ENCODE peak calls at places on chromosome 20, in six cellular contexts. One of them, this sample, is unnamed.

GRCh38 chr20:33005908-33006775 is 1.4 kb upstream of the BPIFB2 start:
- DNase-seq in neuronal stem cell: no peak
- DNase-seq in mesenchymal stem cell: no peak
- DNase-seq in H9: no peak
- DNase-seq in H1: no peak
- DNase-seq in IMR-90: no peak
- DNase-seq in this sample: no peak

GRCh38 chr20:47730744-47731143 is 54.5 kb downstream of the SULF2 start:
- DNase-seq in H9: no peak
- DNase-seq in IMR-90: no peak
- DNase-seq in neuronal stem cell: no peak
- DNase-seq in mesenchymal stem cell: no peak
- DNase-seq in H1: no peak
- DNase-seq in this sample: no peak

GRCh38 chr20:45822863-45823262 is 4.2 kb downstream of the TNNC2 start:
- DNase-seq in IMR-90: peak; percentile 47
- DNase-seq in neuronal stem cell: no peak
- DNase-seq in mesenchymal stem cell: peak; percentile 40
- DNase-seq in H9: no peak
- DNase-seq in H1: no peak
- DNase-seq in this sample: no peak

GRCh38 chr20:46126440-46127056 is 8.4 kb downstream of the CD40 start:
- DNase-seq in neuronal stem cell: no peak
- DNase-seq in H9: no peak
- DNase-seq in mesenchymal stem cell: no peak
- DNase-seq in IMR-90: no peak
- DNase-seq in H1: no peak
- DNase-seq in this sample: no peak

GRCh38 chr20:33296206-33296605 is 13.2 kb downstream of the BPIFB1 start:
- DNase-seq in IMR-90: no peak
- DNase-seq in H1: no peak
- DNase-seq in neuronal stem cell: no peak
- DNase-seq in H9: no peak
- DNase-seq in mesenchymal stem cell: no peak
- DNase-seq in this sample: no peak

GRCh38 chr20:35511814-35512420 is 17.5 kb downstream of the C20orf173 start:
- DNase-seq in neuronal stem cell: peak; percentile 8
- DNase-seq in H9: peak; percentile 37
- DNase-seq in mesenchymal stem cell: peak; percentile 59
- DNase-seq in IMR-90: peak; percentile 47
- DNase-seq in H1: no peak
- DNase-seq in this sample: peak; percentile 46

GRCh38 chr20:44863661-44864060 is 21.8 kb upstream of the YWHAB start:
- DNase-seq in H9: no peak
- DNase-seq in mesenchymal stem cell: no peak
- DNase-seq in IMR-90: no peak
- DNase-seq in H1: peak; percentile 14
- DNase-seq in neuronal stem cell: no peak
- DNase-seq in this sample: no peak

GRCh38 chr20:35055445-35056276 is 36.9 kb downstream of the TRPC4AP start:
- DNase-seq in neuronal stem cell: no peak
- DNase-seq in mesenchymal stem cell: peak; percentile 38
- DNase-seq in H9: no peak
- DNase-seq in H1: no peak
- DNase-seq in IMR-90: peak; percentile 38
- DNase-seq in this sample: no peak

GRCh38 chr20:63682384-63683139 is 13.9 kb upstream of the TNFRSF6B start:
- DNase-seq in mesenchymal stem cell: peak; percentile 98
- DNase-seq in H1: no peak
- DNase-seq in H9: no peak
- DNase-seq in IMR-90: peak; percentile 98
- DNase-seq in neuronal stem cell: no peak
- DNase-seq in this sample: peak; percentile 67

GRCh38 chr20:34180460-34181108 is 60.6 kb upstream of the ASIP start:
- DNase-seq in H9: no peak
- DNase-seq in H1: no peak
- DNase-seq in mesenchymal stem cell: no peak
- DNase-seq in IMR-90: no peak
- DNase-seq in neuronal stem cell: no peak
- DNase-seq in this sample: no peak

GRCh38 chr20:46563848-46564197 is 13.4 kb upstream of the OCSTAMP start:
- DNase-seq in mesenchymal stem cell: no peak
- DNase-seq in H1: no peak
- DNase-seq in neuronal stem cell: no peak
- DNase-seq in IMR-90: no peak
- DNase-seq in H9: no peak
- DNase-seq in this sample: no peak

GRCh38 chr20:49381558-49382493 is 100.6 kb downstream of the KCNB1 start:
- DNase-seq in H9: no peak
- DNase-seq in neuronal stem cell: no peak
- DNase-seq in H1: no peak
- DNase-seq in IMR-90: peak; percentile 10
- DNase-seq in mesenchymal stem cell: no peak
- DNase-seq in this sample: no peak

GRCh38 chr20:41149679-41150131 is 12.4 kb downstream of the PLCG1 start:
- DNase-seq in H1: no peak
- DNase-seq in H9: no peak
- DNase-seq in neuronal stem cell: no peak
- DNase-seq in mesenchymal stem cell: peak; percentile 54
- DNase-seq in IMR-90: peak; percentile 71
- DNase-seq in this sample: peak; percentile 38

GRCh38 chr20:3710703-3711417 is 1.5 kb downstream of the SIGLEC1 start:
- DNase-seq in mesenchymal stem cell: peak; percentile 60
- DNase-seq in H1: peak; percentile 99
- DNase-seq in neuronal stem cell: peak; percentile 80
- DNase-seq in H9: peak; percentile 86
- DNase-seq in IMR-90: peak; percentile 28
- DNase-seq in this sample: peak; percentile 47

GRCh38 chr20:33649201-33649631 is 12.9 kb upstream of the C20orf144 start:
- DNase-seq in IMR-90: no peak
- DNase-seq in H1: no peak
- DNase-seq in H9: no peak
- DNase-seq in neuronal stem cell: no peak
- DNase-seq in mesenchymal stem cell: no peak
- DNase-seq in this sample: no peak

GRCh38 chr20:49481116-49481515 is 1.4 kb downstream of the KCNB1 start:
- DNase-seq in H9: no peak
- DNase-seq in IMR-90: no peak
- DNase-seq in neuronal stem cell: no peak
- DNase-seq in mesenchymal stem cell: no peak
- DNase-seq in H1: no peak
- DNase-seq in this sample: no peak

GRCh38 chr20:53921443-53921973 is 148.9 kb downstream of the BCAS1 start:
- DNase-seq in H1: no peak
- DNase-seq in H9: no peak
- DNase-seq in mesenchymal stem cell: no peak
- DNase-seq in IMR-90: no peak
- DNase-seq in neuronal stem cell: no peak
- DNase-seq in this sample: no peak
- H3K9ac ChIP-seq in H1: no peak overlapping the region
- H3K9ac ChIP-seq in H9: no peak overlapping the region
- H3K9ac ChIP-seq in mesenchymal stem cell: no peak overlapping the region
- H3K9ac ChIP-seq in IMR-90: no peak overlapping the region
- H3K9ac ChIP-seq in neuronal stem cell: no peak overlapping the region
- H3K9ac ChIP-seq in this sample: no peak overlapping the region

DNA sequence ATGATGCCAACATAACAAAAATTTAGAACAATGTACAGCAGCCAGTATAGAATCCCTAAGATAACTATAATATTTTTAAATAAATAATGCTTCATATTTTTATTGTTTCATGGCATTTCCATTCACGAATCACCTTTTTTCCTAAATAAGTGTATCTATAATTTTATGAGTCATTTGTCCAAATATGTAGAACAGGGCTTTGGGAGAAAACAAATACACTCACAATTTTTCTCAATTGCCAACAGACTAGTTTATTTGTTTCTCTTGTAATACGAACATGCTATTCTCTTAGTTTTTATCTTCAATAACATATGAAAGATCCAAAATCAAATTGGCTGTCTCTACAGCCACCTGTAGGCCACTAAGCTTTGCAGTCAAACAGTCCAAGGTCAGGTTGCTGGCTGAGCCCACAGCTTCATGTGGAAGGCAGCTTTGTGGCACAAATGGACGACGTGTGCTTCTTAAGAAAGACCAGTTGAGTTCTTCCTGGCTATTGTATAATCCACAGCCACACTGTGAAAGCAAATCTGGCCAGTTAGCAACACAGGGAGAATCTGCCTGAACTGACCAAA is 29.0 kb downstream of the MKKS start:
- DNase-seq in mesenchymal stem cell: no peak
- DNase-seq in H1: no peak
- DNase-seq in neuronal stem cell: no peak
- DNase-seq in IMR-90: no peak
- DNase-seq in H9: no peak
- DNase-seq in this sample: no peak
- H3K23ac ChIP-seq in mesenchymal stem cell: no peak overlapping the region
- H3K23ac ChIP-seq in H1: no peak overlapping the region
- H3K23ac ChIP-seq in neuronal stem cell: no peak overlapping the region
- H3K23ac ChIP-seq in IMR-90: no peak overlapping the region
- H3K23ac ChIP-seq in H9: no peak overlapping the region
- H3K23ac ChIP-seq in this sample: no peak overlapping the region

GRCh38 chr20:51446230-51446629 is 96.3 kb downstream of the NFATC2 start:
- DNase-seq in neuronal stem cell: no peak
- DNase-seq in H9: no peak
- DNase-seq in H1: no peak
- DNase-seq in IMR-90: no peak
- DNase-seq in mesenchymal stem cell: no peak
- DNase-seq in this sample: no peak
- H2BK15ac ChIP-seq in neuronal stem cell: no peak overlapping the region
- H2BK15ac ChIP-seq in H9: no peak overlapping the region
- H2BK15ac ChIP-seq in H1: no peak overlapping the region
- H2BK15ac ChIP-seq in IMR-90: peak overlapping the region; percentile 45
- H2BK15ac ChIP-seq in mesenchymal stem cell: no peak overlapping the region
- H2BK15ac ChIP-seq in this sample: no peak overlapping the region

DNA sequence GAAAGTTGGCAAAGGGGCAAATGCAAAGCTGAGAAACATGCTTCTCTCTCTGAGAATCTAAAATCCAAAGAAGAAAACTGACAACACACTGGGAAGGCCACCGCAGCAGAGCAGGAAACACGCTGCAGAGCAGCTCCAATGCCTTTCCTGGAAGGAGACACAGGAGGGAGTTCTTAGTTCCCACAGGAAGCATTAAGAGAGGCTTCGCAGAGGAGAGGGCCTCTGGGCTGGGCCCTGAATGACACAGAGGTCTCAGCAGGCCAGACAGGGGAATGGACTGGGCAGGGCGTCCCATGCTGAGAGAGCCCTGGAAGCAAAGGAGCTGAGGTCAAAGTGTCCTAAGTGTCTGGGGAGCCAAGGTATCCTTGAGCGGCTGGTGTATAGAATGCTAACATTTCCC is 110.1 kb upstream of the SYNDIG1 start:
- DNase-seq in H9: no peak
- DNase-seq in neuronal stem cell: no peak
- DNase-seq in mesenchymal stem cell: no peak
- DNase-seq in H1: no peak
- DNase-seq in IMR-90: no peak
- DNase-seq in this sample: peak; percentile 71
- H3K9ac ChIP-seq in H9: no peak overlapping the region
- H3K9ac ChIP-seq in neuronal stem cell: no peak overlapping the region
- H3K9ac ChIP-seq in mesenchymal stem cell: no peak overlapping the region
- H3K9ac ChIP-seq in H1: no peak overlapping the region
- H3K9ac ChIP-seq in IMR-90: no peak overlapping the region
- H3K9ac ChIP-seq in this sample: no peak overlapping the region

GRCh38 chr20:8635837-8636236 is 433.1 kb upstream of the PLCB4 start:
- DNase-seq in mesenchymal stem cell: no peak
- DNase-seq in H1: no peak
- DNase-seq in neuronal stem cell: no peak
- DNase-seq in IMR-90: no peak
- DNase-seq in H9: no peak
- DNase-seq in this sample: no peak

GRCh38 chr20:8639112-8639778 is 429.6 kb upstream of the PLCB4 start:
- DNase-seq in H9: no peak
- DNase-seq in neuronal stem cell: no peak
- DNase-seq in mesenchymal stem cell: no peak
- DNase-seq in H1: no peak
- DNase-seq in IMR-90: no peak
- DNase-seq in this sample: peak; percentile 82

GRCh38 chr20:8633366-8633765 is 435.5 kb upstream of the PLCB4 start:
- DNase-seq in H1: no peak
- DNase-seq in H9: no peak
- DNase-seq in neuronal stem cell: no peak
- DNase-seq in IMR-90: peak; percentile 59
- DNase-seq in mesenchymal stem cell: no peak
- DNase-seq in this sample: no peak

GRCh38 chr20:8631271-8631670 is 437.6 kb upstream of the PLCB4 start:
- DNase-seq in mesenchymal stem cell: no peak
- DNase-seq in H9: no peak
- DNase-seq in H1: no peak
- DNase-seq in neuronal stem cell: no peak
- DNase-seq in IMR-90: peak; percentile 8
- DNase-seq in this sample: no peak

DNA sequence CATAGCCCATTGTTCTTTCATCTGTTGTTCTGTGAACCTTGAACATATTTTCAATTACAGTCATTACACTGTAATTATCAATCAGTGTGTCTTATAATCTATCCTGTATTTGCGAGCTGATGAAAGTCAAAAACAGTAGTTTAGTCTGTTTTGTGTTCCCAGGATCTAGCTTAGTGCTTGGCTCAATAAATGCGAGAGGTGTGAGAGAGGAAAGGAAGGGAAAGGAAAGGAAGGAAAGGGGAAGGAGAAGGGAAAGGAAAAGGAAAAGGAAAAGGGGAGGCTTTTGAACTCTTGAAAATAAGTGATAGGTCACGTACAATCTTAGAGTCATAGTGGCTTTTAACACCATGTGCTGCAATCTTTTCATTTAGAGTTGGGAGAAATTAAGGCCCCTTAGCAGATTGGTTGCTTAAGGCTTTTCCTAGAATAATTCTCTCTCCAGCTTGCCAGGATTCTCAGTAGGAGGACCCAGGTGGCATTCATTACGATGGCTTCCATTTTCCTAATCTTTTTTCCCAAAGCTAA is 433.8 kb upstream of the PLCB4 start:
- DNase-seq in neuronal stem cell: no peak
- DNase-seq in H9: no peak
- DNase-seq in H1: no peak
- DNase-seq in mesenchymal stem cell: no peak
- DNase-seq in IMR-90: no peak
- DNase-seq in this sample: no peak
- H3K23ac ChIP-seq in neuronal stem cell: no peak overlapping the region
- H3K23ac ChIP-seq in H9: no peak overlapping the region
- H3K23ac ChIP-seq in H1: no peak overlapping the region
- H3K23ac ChIP-seq in mesenchymal stem cell: no peak overlapping the region
- H3K23ac ChIP-seq in IMR-90: no peak overlapping the region
- H3K23ac ChIP-seq in this sample: no peak overlapping the region

GRCh38 chr20:18788021-18788420 is 25.6 kb upstream of the SCP2D1 start:
- DNase-seq in neuronal stem cell: no peak
- DNase-seq in H9: no peak
- DNase-seq in mesenchymal stem cell: no peak
- DNase-seq in IMR-90: no peak
- DNase-seq in H1: no peak
- DNase-seq in this sample: no peak
- H2BK15ac ChIP-seq in neuronal stem cell: no peak overlapping the region
- H2BK15ac ChIP-seq in H9: no peak overlapping the region
- H2BK15ac ChIP-seq in mesenchymal stem cell: no peak overlapping the region
- H2BK15ac ChIP-seq in IMR-90: no peak overlapping the region
- H2BK15ac ChIP-seq in H1: no peak overlapping the region
- H2BK15ac ChIP-seq in this sample: no peak overlapping the region